ENCODE peak calls at places on chromosomes 13 and 19, in six cellular contexts. L is K562, B is A549, E is GM12878, Y is HepG2, M is SK-N-SH. Q is an unnamed sample.

GRCh38 chr19:10353793-10354391 is 14.5 kb upstream of the ICAM3 start:
- DNase-seq in L (peak; percentile 78), B (no peak), E (no peak), Y (no peak), M (peak; percentile 77), Q (peak; percentile 99)

GRCh38 chr13:80337706-80338105 is 3.2 kb downstream of the SPRY2 start:
- DNase-seq in L (no peak), B (no peak), E (no peak), Y (no peak), M (no peak), Q (no peak)

GRCh38 chr13:74115138-74115537 is 19.1 kb downstream of the KLF12 start:
- DNase-seq in L (no peak), B (no peak), E (no peak), Y (no peak), M (no peak), Q (no peak)

GRCh38 chr19:21322528-21322927 is 6.7 kb downstream of the ZNF708 start:
- DNase-seq in L (no peak), B (no peak), E (no peak), Y (no peak), M (no peak), Q (no peak)

GRCh38 chr13:75091185-75091584 is 390.8 kb downstream of the TBC1D4 start:
- DNase-seq in L (no peak), B (no peak), E (no peak), Y (no peak), M (no peak), Q (no peak)

GRCh38 chr19:55563261-55563690 is 17.4 kb downstream of the ZNF579 start:
- DNase-seq in L (no peak), B (no peak), E (no peak), Y (no peak), M (peak; percentile 46), Q (no peak)

GRCh38 chr13:93953856-93954255 is 525.6 kb downstream of the DCT start:
- DNase-seq in L (no peak), B (no peak), E (no peak), Y (no peak), M (no peak), Q (no peak)

GRCh38 chr19:44850641-44851109 is 4.6 kb downstream of the NECTIN2 start:
- DNase-seq in L (no peak), B (no peak), E (no peak), Y (no peak), M (no peak), Q (no peak)

GRCh38 chr19:54921082-54921481 is 15.1 kb downstream of the NCR1 start:
- DNase-seq in L (no peak), B (no peak), E (no peak), Y (no peak), M (no peak), Q (no peak)

GRCh38 chr13:50162001-50162400 is 146.8 kb downstream of the KCNRG start:
- DNase-seq in L (no peak), B (no peak), E (no peak), Y (no peak), M (no peak), Q (no peak)

GRCh38 chr13:35694549-35695233 is 218.2 kb upstream of the MAB21L1 start:
- DNase-seq in L (no peak), B (no peak), E (no peak), Y (peak; percentile 1), M (no peak), Q (no peak)

GRCh38 chr13:73303858-73304257 is 245.1 kb downstream of the KLF5 start:
- DNase-seq in L (no peak), B (no peak), E (no peak), Y (no peak), M (no peak), Q (peak; percentile 13)

GRCh38 chr13:50085063-50085462 is 69.8 kb downstream of the KCNRG start:
- DNase-seq in L (no peak), B (no peak), E (no peak), Y (peak; percentile 20), M (no peak), Q (no peak)

GRCh38 chr19:14102102-14102696 is 11.6 kb upstream of the SAMD1 start:
- DNase-seq in L (no peak), B (no peak), E (no peak), Y (no peak), M (no peak), Q (no peak)

GRCh38 chr13:97141564-97142005 is 80.5 kb upstream of the MBNL2 start:
- DNase-seq in L (peak; percentile 32), B (peak; percentile 83), E (peak; percentile 23), Y (peak; percentile 96), M (no peak), Q (no peak)

GRCh38 chr19:3135961-3136683 is at the start of gene GNA15:
- DNase-seq in L (no peak), B (no peak), E (no peak), Y (no peak), M (no peak), Q (no peak)

GRCh38 chr19:33407716-33408115 is 34.2 kb downstream of the CEBPG start:
- DNase-seq in L (no peak), B (no peak), E (no peak), Y (no peak), M (peak; percentile 30), Q (no peak)

GRCh38 chr13:93529961-93530360 is 303.4 kb downstream of the GPC6 start:
- DNase-seq in L (no peak), B (no peak), E (no peak), Y (no peak), M (no peak), Q (no peak)

GRCh38 chr13:64087624-64088023 is 2672.0 kb upstream of the PCDH20 start:
- DNase-seq in L (no peak), B (no peak), E (no peak), Y (no peak), M (no peak), Q (no peak)

GRCh38 chr19:49692102-49692599 is 1.2 kb downstream of the CPT1C start:
- DNase-seq in L (no peak), B (no peak), E (no peak), Y (no peak), M (peak; percentile 72), Q (no peak)

GRCh38 chr19:44746946-44747738 is 1.4 kb upstream of the BCL3 start:
- DNase-seq in L (peak; percentile 95), B (peak; percentile 92), E (peak; percentile 59), Y (peak; percentile 80), M (peak; percentile 84), Q (peak; percentile 92)

GRCh38 chr13:102680842-102681725 is 13.8 kb downstream of the METTL21C start:
- DNase-seq in L (no peak), B (no peak), E (no peak), Y (no peak), M (no peak), Q (no peak)

GRCh38 chr19:57511484-57511883 is 11.7 kb downstream of the ZNF773 start:
- DNase-seq in L (no peak), B (no peak), E (no peak), Y (no peak), M (no peak), Q (no peak)

GRCh38 chr13:81318231-81319019 is 977.5 kb upstream of the SPRY2 start:
- DNase-seq in L (no peak), B (no peak), E (no peak), Y (no peak), M (no peak), Q (no peak)

GRCh38 chr13:44407891-44408290 is 34.3 kb downstream of the SERP2 start:
- DNase-seq in L (no peak), B (no peak), E (no peak), Y (no peak), M (no peak), Q (no peak)

DNA sequence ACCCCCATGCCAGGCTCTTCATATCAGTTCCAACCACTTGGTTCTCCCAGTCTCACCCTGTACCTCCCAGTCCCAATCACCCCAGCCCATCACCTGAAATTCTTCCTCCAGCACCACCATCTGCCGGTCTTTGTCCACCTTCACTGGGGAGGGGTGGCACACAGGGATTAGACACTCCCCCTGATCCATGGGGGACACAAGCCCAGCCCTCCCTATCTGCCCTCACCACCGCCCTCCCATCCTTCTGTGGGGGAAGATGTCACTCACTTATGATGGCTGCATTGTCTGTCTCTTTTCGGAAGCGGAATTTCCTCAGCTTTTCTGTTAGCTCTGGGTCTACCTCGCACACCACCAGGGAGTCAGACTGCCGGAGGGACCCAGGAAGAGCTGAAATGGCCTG is 675 bp downstream of the GMFG start:
- DNase-seq in L (peak; percentile 56), B (no peak), E (no peak), Y (no peak), M (peak; percentile 14), Q (no peak)
- TF ChIP-seq CHD2 in L (no peak), B (no peak), E (no peak), Y (no peak), M (no peak), Q (no peak)

GRCh38 chr19:52600639-52601024 is 30.5 kb downstream of the ZNF701 start:
- DNase-seq in L (no peak), B (no peak), E (no peak), Y (peak; percentile 54), M (no peak), Q (no peak)

GRCh38 chr19:52603558-52604207 is 33.6 kb downstream of the ZNF701 start:
- DNase-seq in L (no peak), B (no peak), E (no peak), Y (no peak), M (no peak), Q (no peak)

GRCh38 chr19:52599241-52599640 is 29.2 kb downstream of the ZNF701 start:
- DNase-seq in L (no peak), B (no peak), E (no peak), Y (no peak), M (no peak), Q (no peak)

GRCh38 chr19:52601025-52601973 is 31.2 kb downstream of the ZNF701 start:
- DNase-seq in L (peak; percentile 95), B (no peak), E (peak; percentile 60), Y (peak; percentile 74), M (peak; percentile 95), Q (peak; percentile 97)

GRCh38 chr19:52602931-52603330 is 32.8 kb downstream of the ZNF701 start:
- DNase-seq in L (no peak), B (no peak), E (no peak), Y (no peak), M (no peak), Q (no peak)
- TF ChIP-seq CHD2 in L (no peak), B (no peak), E (no peak), Y (no peak), M (no peak), Q (no peak)

GRCh38 chr13:28384789-28385188 is 110.1 kb downstream of the FLT1 start:
- DNase-seq in L (no peak), B (no peak), E (no peak), Y (no peak), M (no peak), Q (no peak)

GRCh38 chr13:28375250-28375930 is 119.5 kb downstream of the FLT1 start:
- DNase-seq in L (no peak), B (no peak), E (no peak), Y (no peak), M (peak; percentile 33), Q (no peak)

GRCh38 chr13:28380319-28380718 is 114.6 kb downstream of the FLT1 start:
- DNase-seq in L (no peak), B (no peak), E (no peak), Y (no peak), M (no peak), Q (no peak)

GRCh38 chr13:28376604-28377003 is 118.3 kb downstream of the FLT1 start:
- DNase-seq in L (no peak), B (no peak), E (no peak), Y (no peak), M (no peak), Q (no peak)

GRCh38 chr13:28379371-28380083 is 115.4 kb downstream of the FLT1 start:
- DNase-seq in L (no peak), B (no peak), E (no peak), Y (no peak), M (no peak), Q (no peak)
- TF ChIP-seq CHD2 in L (no peak), B (no peak), E (no peak), Y (no peak), M (no peak), Q (no peak)

GRCh38 chr13:109545964-109546363 is 240.4 kb downstream of the IRS2 start:
- DNase-seq in L (no peak), B (no peak), E (no peak), Y (no peak), M (no peak), Q (no peak)
- TF ChIP-seq CHD2 in L (no peak), B (no peak), E (no peak), Y (no peak), M (no peak), Q (no peak)